ENCODE peak calls at places on chromosome 13, in nine cellular contexts. One of them, this sample, is unnamed.

GRCh38 chr13:111034811-111035210 is 80.3 kb upstream of the ARHGEF7 start:
- DNase-seq in globus pallidus: no peak
- DNase-seq in nephron progenitor cell: no peak
- DNase-seq in activated T-cell treated with anti-CD3 and anti-CD28 coated beads, Interleukin-2, amount 50 U/mL, for 4 hours: no peak
- DNase-seq in NCI-H69: no peak
- DNase-seq in pancreas: no peak
- DNase-seq in H54: peak
- DNase-seq in foreskin keratinocyte: no peak
- DNase-seq in activated naive CD4-positive, alpha-beta T cell treated with anti-CD3 and anti-CD28 coated beads, Interleukin-2, amount 50 U/mL, for 72 hours: no peak
- DNase-seq in this sample: no peak

GRCh38 chr13:76884167-76884566 is 2.0 kb downstream of the KCTD12 start:
- DNase-seq in globus pallidus: no peak
- DNase-seq in nephron progenitor cell: peak
- DNase-seq in activated T-cell treated with anti-CD3 and anti-CD28 coated beads, Interleukin-2, amount 50 U/mL, for 4 hours: no peak
- DNase-seq in NCI-H69: peak
- DNase-seq in pancreas: peak
- DNase-seq in H54: no peak
- DNase-seq in foreskin keratinocyte: no peak
- DNase-seq in activated naive CD4-positive, alpha-beta T cell treated with anti-CD3 and anti-CD28 coated beads, Interleukin-2, amount 50 U/mL, for 72 hours: no peak
- DNase-seq in this sample: no peak

GRCh38 chr13:109816979-109817275 is 30.5 kb upstream of the IRS2 start:
- DNase-seq in globus pallidus: no peak
- DNase-seq in nephron progenitor cell: no peak
- DNase-seq in activated T-cell treated with anti-CD3 and anti-CD28 coated beads, Interleukin-2, amount 50 U/mL, for 4 hours: no peak
- DNase-seq in NCI-H69: no peak
- DNase-seq in pancreas: no peak
- DNase-seq in H54: no peak
- DNase-seq in foreskin keratinocyte: no peak
- DNase-seq in activated naive CD4-positive, alpha-beta T cell treated with anti-CD3 and anti-CD28 coated beads, Interleukin-2, amount 50 U/mL, for 72 hours: no peak
- DNase-seq in this sample: no peak

GRCh38 chr13:93847162-93847561 is 620.6 kb downstream of the GPC6 start:
- DNase-seq in globus pallidus: no peak
- DNase-seq in nephron progenitor cell: no peak
- DNase-seq in activated T-cell treated with anti-CD3 and anti-CD28 coated beads, Interleukin-2, amount 50 U/mL, for 4 hours: no peak
- DNase-seq in NCI-H69: no peak
- DNase-seq in pancreas: no peak
- DNase-seq in H54: peak
- DNase-seq in foreskin keratinocyte: peak
- DNase-seq in activated naive CD4-positive, alpha-beta T cell treated with anti-CD3 and anti-CD28 coated beads, Interleukin-2, amount 50 U/mL, for 72 hours: no peak
- DNase-seq in this sample: no peak

GRCh38 chr13:97043302-97043701 is 49.0 kb upstream of the OXGR1 start:
- DNase-seq in globus pallidus: no peak
- DNase-seq in nephron progenitor cell: no peak
- DNase-seq in activated T-cell treated with anti-CD3 and anti-CD28 coated beads, Interleukin-2, amount 50 U/mL, for 4 hours: no peak
- DNase-seq in NCI-H69: no peak
- DNase-seq in pancreas: no peak
- DNase-seq in H54: no peak
- DNase-seq in foreskin keratinocyte: no peak
- DNase-seq in activated naive CD4-positive, alpha-beta T cell treated with anti-CD3 and anti-CD28 coated beads, Interleukin-2, amount 50 U/mL, for 72 hours: no peak
- DNase-seq in this sample: no peak

GRCh38 chr13:108911807-108912206 is 282.4 kb downstream of the MYO16 start:
- DNase-seq in globus pallidus: no peak
- DNase-seq in nephron progenitor cell: no peak
- DNase-seq in activated T-cell treated with anti-CD3 and anti-CD28 coated beads, Interleukin-2, amount 50 U/mL, for 4 hours: no peak
- DNase-seq in NCI-H69: no peak
- DNase-seq in pancreas: no peak
- DNase-seq in H54: no peak
- DNase-seq in foreskin keratinocyte: no peak
- DNase-seq in activated naive CD4-positive, alpha-beta T cell treated with anti-CD3 and anti-CD28 coated beads, Interleukin-2, amount 50 U/mL, for 72 hours: no peak
- DNase-seq in this sample: no peak

GRCh38 chr13:70171151-70171550 is 62.9 kb upstream of the KLHL1 start:
- DNase-seq in globus pallidus: no peak
- DNase-seq in nephron progenitor cell: no peak
- DNase-seq in activated T-cell treated with anti-CD3 and anti-CD28 coated beads, Interleukin-2, amount 50 U/mL, for 4 hours: no peak
- DNase-seq in NCI-H69: peak
- DNase-seq in pancreas: no peak
- DNase-seq in H54: no peak
- DNase-seq in foreskin keratinocyte: no peak
- DNase-seq in activated naive CD4-positive, alpha-beta T cell treated with anti-CD3 and anti-CD28 coated beads, Interleukin-2, amount 50 U/mL, for 72 hours: no peak
- DNase-seq in this sample: no peak

GRCh38 chr13:112067121-112067741 is at the start of gene SOX1:
- DNase-seq in globus pallidus: no peak
- DNase-seq in nephron progenitor cell: peak
- DNase-seq in activated T-cell treated with anti-CD3 and anti-CD28 coated beads, Interleukin-2, amount 50 U/mL, for 4 hours: no peak
- DNase-seq in NCI-H69: no peak
- DNase-seq in pancreas: no peak
- DNase-seq in H54: no peak
- DNase-seq in foreskin keratinocyte: no peak
- DNase-seq in activated naive CD4-positive, alpha-beta T cell treated with anti-CD3 and anti-CD28 coated beads, Interleukin-2, amount 50 U/mL, for 72 hours: no peak
- DNase-seq in this sample: no peak

GRCh38 chr13:29758591-29759114 is 91.8 kb downstream of the UBL3 start:
- DNase-seq in globus pallidus: peak
- DNase-seq in nephron progenitor cell: no peak
- DNase-seq in activated T-cell treated with anti-CD3 and anti-CD28 coated beads, Interleukin-2, amount 50 U/mL, for 4 hours: peak
- DNase-seq in NCI-H69: no peak
- DNase-seq in pancreas: no peak
- DNase-seq in H54: no peak
- DNase-seq in foreskin keratinocyte: no peak
- DNase-seq in activated naive CD4-positive, alpha-beta T cell treated with anti-CD3 and anti-CD28 coated beads, Interleukin-2, amount 50 U/mL, for 72 hours: peak
- DNase-seq in this sample: no peak

GRCh38 chr13:97109841-97110492 is 112.2 kb upstream of the MBNL2 start:
- DNase-seq in globus pallidus: peak
- DNase-seq in nephron progenitor cell: peak
- DNase-seq in activated T-cell treated with anti-CD3 and anti-CD28 coated beads, Interleukin-2, amount 50 U/mL, for 4 hours: peak
- DNase-seq in NCI-H69: peak
- DNase-seq in pancreas: peak
- DNase-seq in H54: peak
- DNase-seq in foreskin keratinocyte: peak
- DNase-seq in activated naive CD4-positive, alpha-beta T cell treated with anti-CD3 and anti-CD28 coated beads, Interleukin-2, amount 50 U/mL, for 72 hours: peak
- DNase-seq in this sample: peak